ENCODE peak calls at places on chromosomes 4 and X, in nine cellular contexts. V is GM23338, T is mesendoderm, K is right lobe of liver, X is astrocyte, I is iPS DF 6.9, J is lower lobe of right lung, S is right atrium auricular region, D is upper lobe of right lung. B is an unnamed sample.

GRCh38 chr4:103375278-103375677 is 177.1 kb upstream of the CENPE start:
- DNase-seq in V (no peak), T (no peak), K (no peak), X (peak; percentile 65), I (no peak), J (no peak), S (no peak), D (no peak), B (no peak)

GRCh38 chr4:7780751-7781348 is 158.8 kb downstream of the AFAP1 start:
- DNase-seq in V (no peak), T (no peak), K (no peak), X (no peak), I (no peak), J (no peak), S (no peak), D (no peak), B (no peak)

GRCh38 chr4:152112116-152112515 is 351.3 kb upstream of the GATB start:
- DNase-seq in V (no peak), T (no peak), K (no peak), X (no peak), I (no peak), J (no peak), S (no peak), D (no peak), B (no peak)

GRCh38 chrX:120372667-120373370 is 10.9 kb downstream of the ATP1B4 start:
- DNase-seq in V (no peak), T (no peak), K (no peak), X (no peak), I (no peak), J (no peak), S (no peak), D (no peak), B (no peak)

GRCh38 chr4:135739354-135739753 is 1537.8 kb upstream of the PABPC4L start:
- DNase-seq in V (no peak), T (no peak), K (no peak), X (no peak), I (no peak), J (no peak), S (no peak), D (no peak), B (no peak)

GRCh38 chrX:23008431-23009099 is 8.8 kb downstream of the DDX53 start:
- DNase-seq in V (peak; percentile 58), T (peak; percentile 50), K (no peak), X (peak; percentile 34), I (no peak), J (no peak), S (no peak), D (no peak), B (no peak)

GRCh38 chrX:116246261-116246660 is 75.7 kb downstream of the AGTR2 start:
- DNase-seq in V (no peak), T (no peak), K (no peak), X (peak; percentile 22), I (no peak), J (no peak), S (no peak), D (no peak), B (no peak)

GRCh38 chr4:77154074-77154473 is 2.9 kb upstream of the CCNG2 start:
- DNase-seq in V (no peak), T (no peak), K (no peak), X (no peak), I (no peak), J (no peak), S (no peak), D (no peak), B (no peak)

GRCh38 chrX:71542411-71542810 is 9.5 kb downstream of the OGT start:
- DNase-seq in V (no peak), T (no peak), K (no peak), X (peak; percentile 51), I (no peak), J (no peak), S (no peak), D (no peak), B (no peak)

GRCh38 chrX:23953908-23954269 is 46.1 kb downstream of the CXorf58 start:
- DNase-seq in V (no peak), T (no peak), K (no peak), X (no peak), I (no peak), J (no peak), S (no peak), D (no peak), B (no peak)

GRCh38 chrX:135384161-135384836 is 37.4 kb upstream of the SMIM10L2A start:
- DNase-seq in V (peak; percentile 24), T (peak; percentile 62), K (no peak), X (no peak), I (no peak), J (no peak), S (no peak), D (no peak), B (no peak)
- H3K27me3 ChIP-seq in V (no peaks in the 10 kb centered on the region), T (no peaks in the 10 kb centered on the region), K (no peaks in the 10 kb centered on the region), X (no peaks in the 10 kb centered on the region), I (no peaks in the 10 kb centered on the region), J (no peaks in the 10 kb centered on the region), S (no peaks in the 10 kb centered on the region), D (no peaks in the 10 kb centered on the region), B (no peaks in the 10 kb centered on the region)

GRCh38 chrX:55867254-55867653 is 149.7 kb downstream of the RRAGB start:
- DNase-seq in V (no peak), T (no peak), K (no peak), X (peak; percentile 1), I (no peak), J (no peak), S (no peak), D (no peak), B (no peak)
- H3K27me3 ChIP-seq in V (no peaks in the 10 kb centered on the region), T (no peaks in the 10 kb centered on the region), K (no peaks in the 10 kb centered on the region), X (no peaks in the 10 kb centered on the region), I (no peaks in the 10 kb centered on the region), J (no peaks in the 10 kb centered on the region), S (no peaks in the 10 kb centered on the region), D (no peaks in the 10 kb centered on the region), B (no peaks in the 10 kb centered on the region)

GRCh38 chr4:3487861-3488260 is 24.8 kb downstream of the DOK7 start:
- DNase-seq in V (no peak), T (no peak), K (no peak), X (no peak), I (no peak), J (no peak), S (no peak), D (no peak), B (no peak)

GRCh38 chr4:3486556-3487270 is 23.6 kb downstream of the DOK7 start:
- DNase-seq in V (no peak), T (peak; percentile 31), K (no peak), X (no peak), I (no peak), J (no peak), S (no peak), D (no peak), B (no peak)

GRCh38 chr4:3489451-3489962 is 26.4 kb downstream of the DOK7 start:
- DNase-seq in V (peak; percentile 45), T (peak; percentile 38), K (no peak), X (no peak), I (no peak), J (no peak), S (no peak), D (no peak), B (no peak)

GRCh38 chr4:3485882-3486555 is 22.9 kb downstream of the DOK7 start:
- DNase-seq in V (no peak), T (no peak), K (no peak), X (no peak), I (no peak), J (no peak), S (no peak), D (no peak), B (no peak)

GRCh38 chr4:3488791-3489190 is 25.7 kb downstream of the DOK7 start:
- DNase-seq in V (no peak), T (no peak), K (no peak), X (no peak), I (no peak), J (no peak), S (no peak), D (no peak), B (no peak)
- H3K27me3 ChIP-seq in V (peaks cover 100% of the 10 kb centered on the region), T (no peaks in the 10 kb centered on the region), K (no peaks in the 10 kb centered on the region), X (peaks cover 13% of the 10 kb centered on the region), I (peaks cover 13% of the 10 kb centered on the region), J (peaks cover 63% of the 10 kb centered on the region), S (no peaks in the 10 kb centered on the region), D (peaks cover 48% of the 10 kb centered on the region), B (no peaks in the 10 kb centered on the region)

GRCh38 chrX:112874614-112875013 is 34.0 kb upstream of the AMOT start:
- DNase-seq in V (no peak), T (no peak), K (no peak), X (no peak), I (no peak), J (no peak), S (no peak), D (no peak), B (no peak)
- H3K27me3 ChIP-seq in V (no peaks in the 10 kb centered on the region), T (no peaks in the 10 kb centered on the region), K (no peaks in the 10 kb centered on the region), X (no peaks in the 10 kb centered on the region), I (no peaks in the 10 kb centered on the region), J (no peaks in the 10 kb centered on the region), S (no peaks in the 10 kb centered on the region), D (no peaks in the 10 kb centered on the region), B (no peaks in the 10 kb centered on the region)

GRCh38 chr4:42149004-42149403 is 3.5 kb downstream of the BEND4 start:
- DNase-seq in V (no peak), T (no peak), K (no peak), X (no peak), I (no peak), J (no peak), S (no peak), D (no peak), B (no peak)
- H3K27me3 ChIP-seq in V (peaks cover 34% of the 10 kb centered on the region), T (peaks cover 3% of the 10 kb centered on the region), K (peaks cover 11% of the 10 kb centered on the region), X (peaks cover 39% of the 10 kb centered on the region), I (peaks cover 6% of the 10 kb centered on the region), J (peaks cover 54% of the 10 kb centered on the region), S (peaks cover 36% of the 10 kb centered on the region), D (peaks cover 55% of the 10 kb centered on the region), B (peaks cover 9% of the 10 kb centered on the region)

GRCh38 chr4:3816256-3816825 is 50.2 kb downstream of the ADRA2C start:
- DNase-seq in V (no peak), T (no peak), K (peak; percentile 5), X (no peak), I (no peak), J (peak; percentile 35), S (no peak), D (no peak), B (no peak)
- H3K27me3 ChIP-seq in V (no peaks in the 10 kb centered on the region), T (no peaks in the 10 kb centered on the region), K (no peaks in the 10 kb centered on the region), X (no peaks in the 10 kb centered on the region), I (no peaks in the 10 kb centered on the region), J (peaks cover 20% of the 10 kb centered on the region), S (no peaks in the 10 kb centered on the region), D (no peaks in the 10 kb centered on the region), B (no peaks in the 10 kb centered on the region)